ENCODE peak calls at places on chromosomes 12 and 14, in six cellular contexts. One of them, this sample, is unnamed.

GRCh38 chr12:8493084-8493483 is 20.2 kb upstream of the CLEC4D start:
- DNase-seq in mesendoderm: no peak
- DNase-seq in breast epithelium: no peak
- DNase-seq in GM12878: peak; percentile 72
- DNase-seq in keratinocyte: no peak
- DNase-seq in fibroblast of lung: no peak
- DNase-seq in this sample: no peak

GRCh38 chr14:37721976-37722659 is 126.7 kb downstream of the TTC6 start:
- DNase-seq in keratinocyte: no peak
- DNase-seq in breast epithelium: no peak
- DNase-seq in mesendoderm: peak; percentile 39
- DNase-seq in GM12878: no peak
- DNase-seq in fibroblast of lung: peak; percentile 7
- DNase-seq in this sample: no peak

GRCh38 chr12:28107679-28108078 is 82.6 kb upstream of the CCDC91 start:
- DNase-seq in mesendoderm: no peak
- DNase-seq in fibroblast of lung: no peak
- DNase-seq in breast epithelium: no peak
- DNase-seq in keratinocyte: no peak
- DNase-seq in GM12878: no peak
- DNase-seq in this sample: no peak

GRCh38 chr14:103708750-103709187 is 6.5 kb downstream of the XRCC3 start:
- DNase-seq in fibroblast of lung: no peak
- DNase-seq in breast epithelium: peak; percentile 73
- DNase-seq in mesendoderm: no peak
- DNase-seq in keratinocyte: no peak
- DNase-seq in GM12878: no peak
- DNase-seq in this sample: no peak

GRCh38 chr12:115407036-115407435 is 723.1 kb upstream of the TBX3 start:
- DNase-seq in keratinocyte: no peak
- DNase-seq in fibroblast of lung: no peak
- DNase-seq in mesendoderm: no peak
- DNase-seq in breast epithelium: no peak
- DNase-seq in GM12878: no peak
- DNase-seq in this sample: no peak

GRCh38 chr12:12682284-12682683 is 13.7 kb downstream of the GPR19 start:
- DNase-seq in GM12878: no peak
- DNase-seq in mesendoderm: no peak
- DNase-seq in fibroblast of lung: no peak
- DNase-seq in keratinocyte: no peak
- DNase-seq in breast epithelium: no peak
- DNase-seq in this sample: no peak

GRCh38 chr12:77837876-77838291 is 7.2 kb downstream of the NAV3 start:
- DNase-seq in fibroblast of lung: no peak
- DNase-seq in keratinocyte: no peak
- DNase-seq in GM12878: no peak
- DNase-seq in mesendoderm: no peak
- DNase-seq in breast epithelium: no peak
- DNase-seq in this sample: no peak

GRCh38 chr12:108854453-108855283 is 2.7 kb downstream of the SSH1 start:
- DNase-seq in GM12878: peak; percentile 83
- DNase-seq in breast epithelium: no peak
- DNase-seq in mesendoderm: no peak
- DNase-seq in keratinocyte: no peak
- DNase-seq in fibroblast of lung: peak; percentile 99
- DNase-seq in this sample: peak; percentile 71

GRCh38 chr14:32808574-32809098 is 130.0 kb upstream of the NPAS3 start:
- DNase-seq in mesendoderm: no peak
- DNase-seq in fibroblast of lung: peak; percentile 76
- DNase-seq in GM12878: no peak
- DNase-seq in keratinocyte: no peak
- DNase-seq in breast epithelium: no peak
- DNase-seq in this sample: peak; percentile 21

GRCh38 chr12:106195638-106196037 is 52.2 kb downstream of the CKAP4 start:
- DNase-seq in keratinocyte: no peak
- DNase-seq in fibroblast of lung: peak; percentile 64
- DNase-seq in mesendoderm: no peak
- DNase-seq in GM12878: no peak
- DNase-seq in breast epithelium: peak; percentile 60
- DNase-seq in this sample: peak; percentile 95

GRCh38 chr12:89372584-89373370 is 20.5 kb upstream of the DUSP6 start:
- DNase-seq in keratinocyte: no peak
- DNase-seq in mesendoderm: no peak
- DNase-seq in GM12878: no peak
- DNase-seq in breast epithelium: no peak
- DNase-seq in fibroblast of lung: no peak
- DNase-seq in this sample: no peak
- H3K27ac ChIP-seq in keratinocyte: peak overlapping the region; percentile 88
- H3K27ac ChIP-seq in mesendoderm: no peak overlapping the region
- H3K27ac ChIP-seq in GM12878: no peak overlapping the region
- H3K27ac ChIP-seq in breast epithelium: peak overlapping the region; percentile 82
- H3K27ac ChIP-seq in fibroblast of lung: no peak overlapping the region
- H3K27ac ChIP-seq in this sample: no peak overlapping the region

GRCh38 chr14:58620011-58620410 is 17.8 kb upstream of the DACT1 start:
- DNase-seq in mesendoderm: no peak
- DNase-seq in breast epithelium: no peak
- DNase-seq in GM12878: no peak
- DNase-seq in fibroblast of lung: no peak
- DNase-seq in keratinocyte: no peak
- DNase-seq in this sample: no peak
- H3K4me1 ChIP-seq in mesendoderm: peaks cover 19% of the 10 kb centered on the region
- H3K4me1 ChIP-seq in breast epithelium: no peaks in the 10 kb centered on the region
- H3K4me1 ChIP-seq in GM12878: no peaks in the 10 kb centered on the region
- H3K4me1 ChIP-seq in fibroblast of lung: no peaks in the 10 kb centered on the region
- H3K4me1 ChIP-seq in keratinocyte: no peaks in the 10 kb centered on the region
- H3K4me1 ChIP-seq in this sample: no peaks in the 10 kb centered on the region

GRCh38 chr12:6956332-6956727 is 5.2 kb downstream of the PTPN6 start:
- DNase-seq in mesendoderm: no peak
- DNase-seq in fibroblast of lung: no peak
- DNase-seq in breast epithelium: no peak
- DNase-seq in keratinocyte: no peak
- DNase-seq in GM12878: no peak
- DNase-seq in this sample: no peak

GRCh38 chr12:6954316-6954710 is 3.2 kb downstream of the PTPN6 start:
- DNase-seq in breast epithelium: no peak
- DNase-seq in keratinocyte: no peak
- DNase-seq in fibroblast of lung: no peak
- DNase-seq in GM12878: no peak
- DNase-seq in mesendoderm: no peak
- DNase-seq in this sample: no peak

GRCh38 chr12:6957151-6957701 is 6.1 kb downstream of the PTPN6 start:
- DNase-seq in fibroblast of lung: no peak
- DNase-seq in mesendoderm: no peak
- DNase-seq in breast epithelium: no peak
- DNase-seq in keratinocyte: no peak
- DNase-seq in GM12878: no peak
- DNase-seq in this sample: no peak

GRCh38 chr12:6954754-6955461 is 3.8 kb downstream of the PTPN6 start:
- DNase-seq in mesendoderm: no peak
- DNase-seq in GM12878: no peak
- DNase-seq in breast epithelium: no peak
- DNase-seq in keratinocyte: no peak
- DNase-seq in fibroblast of lung: no peak
- DNase-seq in this sample: no peak

DNA sequence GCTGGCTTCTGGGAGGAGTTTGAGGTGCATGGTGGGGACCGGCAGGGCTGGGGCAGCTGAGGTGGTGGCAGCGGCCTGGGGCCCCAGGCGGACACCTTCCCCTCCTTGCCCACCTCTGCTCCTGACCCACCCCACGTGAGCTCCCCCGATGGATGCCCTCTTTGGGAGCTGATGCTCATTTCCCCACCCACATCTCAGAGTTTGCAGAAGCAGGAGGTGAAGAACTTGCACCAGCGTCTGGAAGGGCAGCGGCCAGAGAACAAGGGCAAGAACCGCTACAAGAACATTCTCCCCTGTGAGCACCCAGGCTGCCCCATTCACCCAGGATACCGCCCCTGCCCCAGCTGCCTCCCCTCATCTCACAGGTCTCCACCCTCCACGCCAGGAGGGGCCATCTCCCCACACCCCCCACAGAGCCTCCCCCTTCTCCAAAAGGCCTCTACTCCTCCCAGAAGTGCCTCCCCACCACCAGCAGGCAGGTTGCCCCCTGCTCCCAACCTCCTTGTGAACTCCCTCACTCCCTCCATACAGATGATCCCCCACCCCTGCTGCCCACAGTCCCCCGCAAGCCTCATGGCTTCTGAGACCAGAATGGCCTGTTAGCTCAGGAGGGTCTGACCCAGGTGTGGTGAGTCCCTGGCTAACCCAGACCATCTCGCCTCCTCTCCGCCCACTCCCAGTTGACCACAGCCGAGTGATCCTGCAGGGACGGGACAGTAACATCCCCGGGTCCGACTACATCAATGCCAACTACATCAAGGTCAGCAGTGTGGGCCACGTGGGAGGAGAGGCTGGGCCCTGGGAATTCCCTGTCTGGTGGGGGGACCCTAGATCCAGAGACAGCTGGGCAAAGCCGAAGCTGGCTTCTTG is 4.5 kb downstream of the PTPN6 start:
- DNase-seq in fibroblast of lung: no peak
- DNase-seq in GM12878: no peak
- DNase-seq in mesendoderm: no peak
- DNase-seq in keratinocyte: no peak
- DNase-seq in breast epithelium: no peak
- DNase-seq in this sample: no peak
- H3K4me3 ChIP-seq in fibroblast of lung: no peak overlapping the region
- H3K4me3 ChIP-seq in GM12878: peak overlapping the region; percentile 95
- H3K4me3 ChIP-seq in mesendoderm: no peak overlapping the region
- H3K4me3 ChIP-seq in keratinocyte: no peak overlapping the region
- H3K4me3 ChIP-seq in breast epithelium: no peak overlapping the region
- H3K4me3 ChIP-seq in this sample: no peak overlapping the region

GRCh38 chr14:101130861-101131260 is 227.3 kb upstream of the RTL1 start:
- DNase-seq in keratinocyte: no peak
- DNase-seq in fibroblast of lung: no peak
- DNase-seq in mesendoderm: no peak
- DNase-seq in GM12878: no peak
- DNase-seq in breast epithelium: no peak
- DNase-seq in this sample: no peak

GRCh38 chr14:101126376-101127130 is 223.0 kb upstream of the RTL1 start:
- DNase-seq in breast epithelium: no peak
- DNase-seq in fibroblast of lung: no peak
- DNase-seq in mesendoderm: no peak
- DNase-seq in GM12878: no peak
- DNase-seq in keratinocyte: no peak
- DNase-seq in this sample: no peak

GRCh38 chr14:101129750-101130149 is 226.2 kb upstream of the RTL1 start:
- DNase-seq in mesendoderm: no peak
- DNase-seq in GM12878: no peak
- DNase-seq in fibroblast of lung: no peak
- DNase-seq in breast epithelium: no peak
- DNase-seq in keratinocyte: no peak
- DNase-seq in this sample: no peak

GRCh38 chr14:101127239-101127638 is 223.7 kb upstream of the RTL1 start:
- DNase-seq in breast epithelium: no peak
- DNase-seq in mesendoderm: no peak
- DNase-seq in fibroblast of lung: no peak
- DNase-seq in keratinocyte: no peak
- DNase-seq in GM12878: no peak
- DNase-seq in this sample: no peak

GRCh38 chr14:101128478-101129450 is 225.2 kb upstream of the RTL1 start:
- DNase-seq in breast epithelium: no peak
- DNase-seq in keratinocyte: no peak
- DNase-seq in GM12878: no peak
- DNase-seq in mesendoderm: no peak
- DNase-seq in fibroblast of lung: no peak
- DNase-seq in this sample: no peak
- H3K27ac ChIP-seq in breast epithelium: no peak overlapping the region
- H3K27ac ChIP-seq in keratinocyte: no peak overlapping the region
- H3K27ac ChIP-seq in GM12878: no peak overlapping the region
- H3K27ac ChIP-seq in mesendoderm: no peak overlapping the region
- H3K27ac ChIP-seq in fibroblast of lung: no peak overlapping the region
- H3K27ac ChIP-seq in this sample: no peak overlapping the region

DNA sequence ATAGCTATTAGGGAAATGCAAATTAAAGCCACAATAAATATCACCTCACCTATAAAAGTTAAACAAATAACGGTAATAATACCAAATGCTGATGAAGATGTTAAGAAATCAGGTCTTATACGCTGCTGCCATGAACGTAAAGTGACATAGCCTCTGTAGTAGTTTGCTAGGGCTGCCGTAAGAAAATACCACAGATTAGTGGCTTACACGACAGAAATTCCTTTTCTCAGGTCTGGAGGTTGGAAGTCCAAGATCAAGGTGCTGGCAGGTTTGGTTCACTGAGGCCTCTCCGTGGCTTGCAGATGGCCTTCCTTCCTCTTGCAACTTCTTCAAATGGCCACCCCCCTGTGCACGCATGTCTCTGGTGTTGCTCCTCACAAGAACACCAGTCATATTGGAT is 22.0 kb upstream of the STYK1 start:
- DNase-seq in GM12878: no peak
- DNase-seq in breast epithelium: no peak
- DNase-seq in fibroblast of lung: no peak
- DNase-seq in keratinocyte: no peak
- DNase-seq in mesendoderm: no peak
- DNase-seq in this sample: no peak
- H3K4me1 ChIP-seq in GM12878: peaks cover under 1% of the 10 kb centered on the region
- H3K4me1 ChIP-seq in breast epithelium: no peaks in the 10 kb centered on the region
- H3K4me1 ChIP-seq in fibroblast of lung: no peaks in the 10 kb centered on the region
- H3K4me1 ChIP-seq in keratinocyte: no peaks in the 10 kb centered on the region
- H3K4me1 ChIP-seq in mesendoderm: no peaks in the 10 kb centered on the region
- H3K4me1 ChIP-seq in this sample: no peaks in the 10 kb centered on the region

This sample was measured in thyroid gland.